ENCODE peak calls at places on chromosomes 5 and 9, in four cellular contexts. I, E, B and Z are unnamed samples.

GRCh38 chr9:137082925-137083290 is 3.9 kb upstream of the MAN1B1 start:
- DNase-seq in E (no peak), I (no peak), B (no peak), Z (no peak)

GRCh38 chr5:138853132-138853531 is 22.0 kb downstream of the LRRTM2 start:
- DNase-seq in E (no peak), B (no peak), I (no peak), Z (no peak)

GRCh38 chr5:120228262-120229031 is 235.7 kb upstream of the PRR16 start:
- DNase-seq in B (no peak), I (peak; percentile 44), E (no peak), Z (peak; percentile 4)

GRCh38 chr5:9733456-9733855 is 103.3 kb upstream of the TAS2R1 start:
- DNase-seq in B (no peak), I (no peak), E (no peak), Z (no peak)

GRCh38 chr5:137470111-137470920 is 28.8 kb downstream of the SPOCK1 start:
- DNase-seq in E (no peak), B (no peak), I (no peak), Z (no peak)

GRCh38 chr5:8474569-8474930 is 605.6 kb downstream of the MTRR start:
- DNase-seq in E (no peak), I (no peak), B (no peak), Z (no peak)

GRCh38 chr5:181170996-181171395 is 23.6 kb downstream of the OR2V2 start:
- DNase-seq in I (no peak), B (no peak), E (no peak), Z (no peak)

GRCh38 chr5:16550316-16550952 is 66.4 kb downstream of the RETREG1 start:
- DNase-seq in E (no peak), I (peak; percentile 78), B (no peak), Z (peak; percentile 79)

GRCh38 chr5:52705720-52706119 is 82.0 kb upstream of the ITGA1 start:
- DNase-seq in I (no peak), E (no peak), B (no peak), Z (no peak)

GRCh38 chr5:58412081-58412480 is 47.8 kb downstream of the PLK2 start:
- DNase-seq in E (no peak), B (no peak), I (no peak), Z (no peak)

GRCh38 chr9:78620764-78621163 is 323.8 kb downstream of the PSAT1 start:
- DNase-seq in I (no peak), E (no peak), B (no peak), Z (no peak)

GRCh38 chr5:131968396-131968954 is 23.0 kb upstream of the MEIKIN start:
- DNase-seq in I (no peak), E (no peak), B (no peak), Z (no peak)

GRCh38 chr5:321726-322251 is 275 bp downstream of the AHRR start:
- DNase-seq in I (peak; percentile 14), B (peak; percentile 65), E (no peak), Z (no peak)

GRCh38 chr9:71285191-71285656 is 163.8 kb upstream of the TRPM3 start:
- DNase-seq in E (no peak), I (peak; percentile 91), B (no peak), Z (peak; percentile 14)

GRCh38 chr5:159415301-159415937 is 85.1 kb upstream of the IL12B start:
- DNase-seq in E (no peak), I (no peak), B (no peak), Z (no peak)

GRCh38 chr5:171420429-171421231 is 1.2 kb downstream of the FGF18 start:
- DNase-seq in E (no peak), I (peak; percentile 38), B (peak; percentile 91), Z (no peak)

GRCh38 chr5:171422902-171423663 is 3.6 kb downstream of the FGF18 start:
- DNase-seq in B (no peak), E (no peak), I (peak; percentile 35), Z (peak; percentile 26)

GRCh38 chr5:171419663-171420428 is 399 bp downstream of the FGF18 start:
- DNase-seq in I (peak; percentile 61), B (no peak), E (peak; percentile 52), Z (peak; percentile 48)

GRCh38 chr5:171422495-171422894 is 3.0 kb downstream of the FGF18 start:
- DNase-seq in E (no peak), I (no peak), B (no peak), Z (peak; percentile 15)

DNA sequence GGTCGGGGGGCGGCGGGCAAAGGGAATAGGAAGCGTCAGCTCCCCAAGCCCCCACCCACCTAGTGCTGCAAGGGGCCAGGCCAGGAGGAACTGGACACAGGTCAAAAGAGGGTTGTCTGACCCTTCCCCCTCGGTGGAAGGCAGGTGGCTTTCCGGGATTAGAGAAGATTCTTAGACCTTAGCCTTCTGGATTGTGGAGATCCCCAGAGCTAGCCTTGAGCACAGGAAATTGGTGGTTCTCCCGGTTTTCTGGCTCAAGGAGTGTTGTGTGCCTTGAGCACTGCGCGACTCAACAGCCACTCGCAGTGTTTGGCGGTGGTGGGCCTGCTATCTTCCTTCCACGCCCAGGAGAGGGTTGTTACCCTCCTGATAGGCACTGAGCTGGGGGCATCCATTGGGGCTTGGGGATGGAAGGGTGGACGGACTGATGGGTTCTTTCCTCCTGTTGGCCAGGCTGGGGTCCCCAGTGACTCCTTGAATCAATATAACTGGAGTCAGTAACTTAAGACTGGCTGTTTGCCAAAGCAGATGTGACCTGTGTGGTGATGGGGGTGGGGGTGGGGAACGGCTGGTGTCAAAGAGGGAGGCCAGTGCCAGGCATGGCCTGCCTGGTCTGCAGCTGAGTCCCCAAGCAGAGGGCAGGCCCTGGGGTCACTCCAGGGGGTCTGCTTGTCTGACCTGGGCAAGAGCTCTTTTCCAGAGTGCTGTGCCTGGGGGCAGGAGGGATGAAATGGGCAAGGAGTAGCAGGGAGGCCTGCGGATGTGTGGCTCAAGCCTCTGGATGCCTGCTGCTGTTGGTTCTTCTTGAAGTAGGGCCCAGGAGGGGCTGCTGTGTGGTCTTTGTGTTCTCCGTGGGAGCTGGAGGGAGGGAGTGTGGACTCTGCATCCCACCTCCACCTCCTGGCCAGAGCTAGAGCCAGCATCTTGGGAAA is 2.1 kb downstream of the FGF18 start:
- DNase-seq in E (no peak), I (peak; percentile 28), B (no peak), Z (peak; percentile 30)
- H3K4me3 ChIP-seq in E (no peak overlapping the region), I (peak overlapping the region; percentile 83), B (no peak overlapping the region), Z (no peak overlapping the region)

GRCh38 chr5:172710695-172711094 is 60.3 kb downstream of the DUSP1 start:
- DNase-seq in B (no peak), E (no peak), I (no peak), Z (no peak)
- TF ChIP-seq CTCF in B (no peak), E (no peak), I (no peak), Z (no peak)

DNA sequence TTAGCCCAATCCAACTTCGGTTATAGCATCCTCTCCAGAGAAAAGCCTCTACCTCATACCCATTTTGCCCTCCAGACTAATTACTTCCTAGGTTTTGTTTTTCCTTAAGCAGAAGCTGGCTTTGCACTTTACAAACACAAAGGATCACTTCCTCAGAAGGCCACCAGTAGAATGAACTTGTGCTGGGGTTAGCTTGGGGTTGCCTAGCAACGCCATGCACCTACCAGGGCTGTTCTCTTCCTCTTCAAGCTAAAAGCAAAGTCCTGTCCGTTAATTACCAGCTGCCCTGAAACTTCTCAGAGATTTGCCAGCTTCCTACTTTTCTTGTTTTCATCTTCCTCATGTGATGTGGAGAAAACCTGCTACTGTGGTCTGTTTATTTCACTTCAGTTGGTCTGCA is 132.0 kb upstream of the WWC1 start:
- DNase-seq in E (peak; percentile 36), I (peak; percentile 84), B (no peak), Z (peak; percentile 6)
- H3K36me3 ChIP-seq in E (no peaks in the 10 kb centered on the region), I (no peaks in the 10 kb centered on the region), B (no peaks in the 10 kb centered on the region), Z (no peaks in the 10 kb centered on the region)

GRCh38 chr9:133862585-133863041 is 124.5 kb upstream of the SARDH start:
- DNase-seq in I (no peak), E (no peak), B (no peak), Z (no peak)
- H3K4me3 ChIP-seq in I (no peak overlapping the region), E (no peak overlapping the region), B (peak overlapping the region; percentile 26), Z (no peak overlapping the region)

GRCh38 chr9:38417003-38417965 is 7.0 kb downstream of the IGFBPL1 start:
- DNase-seq in B (no peak), I (peak; percentile 89), E (no peak), Z (peak; percentile 48)
- TF ChIP-seq CTCF in B (peak; percentile 47), I (peak; percentile 91), E (peak; percentile 77), Z (peak; percentile 43)

GRCh38 chr5:178207183-178207916 is 3.0 kb downstream of the HNRNPAB start:
- DNase-seq in B (no peak), I (no peak), E (no peak), Z (peak; percentile 14)

GRCh38 chr5:178210073-178210526 is 5.8 kb downstream of the HNRNPAB start:
- DNase-seq in B (no peak), I (peak; percentile 38), E (no peak), Z (no peak)

GRCh38 chr5:178207917-178208280 is 3.6 kb downstream of the HNRNPAB start:
- DNase-seq in B (no peak), E (no peak), I (no peak), Z (no peak)

GRCh38 chr5:178209334-178210072 is 5.2 kb downstream of the HNRNPAB start:
- DNase-seq in B (no peak), I (no peak), E (no peak), Z (no peak)

DNA sequence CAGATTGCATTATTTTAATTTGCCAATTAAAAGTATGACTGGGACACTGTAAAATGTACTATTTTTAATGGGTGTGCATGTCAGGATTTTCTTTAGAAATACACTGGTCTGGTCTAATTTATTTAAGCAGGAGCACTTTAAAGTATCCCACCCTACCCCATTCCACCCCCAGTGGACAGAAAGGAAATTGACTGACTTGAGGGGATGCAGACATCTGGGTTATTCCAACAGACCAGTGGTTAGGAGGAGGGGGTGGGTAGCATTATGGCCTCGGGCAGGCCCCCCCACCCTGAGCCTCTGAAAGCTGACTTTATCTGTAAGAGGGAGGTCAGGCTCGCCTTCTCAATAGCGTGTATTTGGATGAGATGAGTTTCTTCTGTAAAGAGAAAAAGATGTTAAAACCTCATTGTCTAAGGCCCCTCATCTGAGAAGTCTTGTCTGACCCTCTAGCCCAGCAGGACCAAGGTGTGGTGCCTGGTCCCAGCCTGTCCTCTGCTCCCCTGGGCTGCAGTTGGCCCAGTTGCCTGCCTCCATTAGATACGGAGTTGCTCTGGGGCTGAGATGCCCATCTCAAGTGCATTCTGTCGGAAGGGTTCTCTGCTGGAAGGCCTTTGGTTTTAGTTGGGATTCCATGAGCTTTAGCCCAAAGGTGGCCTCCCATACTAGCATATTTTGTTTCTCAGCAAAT is 4.4 kb downstream of the HNRNPAB start:
- DNase-seq in E (no peak), B (peak; percentile 3), I (peak; percentile 52), Z (no peak)
- H3K36me3 ChIP-seq in E (peaks cover 63% of the 10 kb centered on the region), B (peaks cover 76% of the 10 kb centered on the region), I (peaks cover 59% of the 10 kb centered on the region), Z (peaks cover 18% of the 10 kb centered on the region)

GRCh38 chr9:127642047-127642740 is 30.1 kb downstream of the STXBP1 start:
- DNase-seq in I (no peak), B (peak; percentile 60), E (no peak), Z (no peak)
- H3K4me3 ChIP-seq in I (no peak overlapping the region), B (peak overlapping the region; percentile 24), E (no peak overlapping the region), Z (no peak overlapping the region)

DNA sequence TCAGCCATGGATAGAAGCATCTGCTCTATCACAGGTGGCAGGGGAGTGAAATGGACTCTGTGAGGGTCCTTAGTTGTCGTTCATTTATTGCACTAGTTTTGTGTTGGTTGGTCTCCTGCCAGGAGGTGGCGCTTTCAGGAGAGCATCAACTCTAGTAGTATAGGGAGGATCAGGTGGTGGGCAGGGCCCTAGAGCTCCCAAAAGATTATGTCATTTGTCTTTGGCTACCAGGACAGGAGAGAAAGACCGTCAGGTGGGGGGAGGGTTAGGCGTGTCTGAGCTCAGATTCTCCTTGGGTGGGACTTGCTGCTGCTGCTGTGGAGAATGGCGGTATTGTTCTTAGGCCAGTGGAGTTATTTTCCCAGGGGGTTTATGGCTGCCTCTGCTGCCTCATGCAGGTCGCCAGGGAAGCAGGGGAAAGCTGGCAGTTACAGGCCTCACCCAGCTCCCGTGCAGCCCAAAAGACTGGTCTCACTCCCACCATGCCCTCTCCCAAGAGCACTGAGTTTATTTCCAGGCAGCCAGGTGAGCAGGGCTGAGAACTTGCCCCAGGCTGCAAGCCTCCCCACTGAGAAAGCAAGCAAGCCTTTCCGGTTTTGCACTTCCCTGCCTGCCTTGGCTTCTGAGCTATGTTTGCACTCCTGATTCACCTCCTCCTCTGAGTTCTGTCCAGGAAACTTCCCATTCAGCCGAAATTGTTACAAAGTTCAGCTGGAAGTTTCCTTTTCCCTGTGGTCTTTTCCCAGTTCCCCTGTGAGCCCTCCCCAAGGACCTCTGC is 317.3 kb downstream of the TAF11L14 start:
- DNase-seq in I (peak; percentile 88), E (no peak), B (no peak), Z (peak; percentile 20)
- TF ChIP-seq CTCF in I (peak; percentile 75), E (no peak), B (no peak), Z (peak; percentile 27)